ENCODE peak calls at places on chromosomes 6 and 20, in eight cellular contexts. One of them, this sample, is unnamed.

GRCh38 chr20:4483481-4483880 is 238.2 kb upstream of the PRND start:
- DNase-seq in stimulated activated effector memory CD8-positive, alpha-beta T cell treated with anti-CD3 and anti-CD28 coated beads, Interleukin-12 subunit alpha, Interleukin-12 subunit beta, amount 100 ng/mL, for 72 hours: no peak
- DNase-seq in iPS-NIHi11: no peak
- DNase-seq in cardiac fibroblast: peak
- DNase-seq in DMS79: no peak
- DNase-seq in GM10248: no peak
- DNase-seq in NCI-H1105: no peak
- DNase-seq in stimulated activated CD8-positive, alpha-beta memory T cell treated with anti-CD3 and anti-CD28 coated beads, Interleukin-7, amount 100 ng/mL, for 1 hour: no peak
- DNase-seq in this sample: no peak

GRCh38 chr20:17928633-17929311 is 39.8 kb downstream of the SNX5 start:
- DNase-seq in stimulated activated effector memory CD8-positive, alpha-beta T cell treated with anti-CD3 and anti-CD28 coated beads, Interleukin-12 subunit alpha, Interleukin-12 subunit beta, amount 100 ng/mL, for 72 hours: no peak
- DNase-seq in iPS-NIHi11: peak
- DNase-seq in cardiac fibroblast: no peak
- DNase-seq in DMS79: peak
- DNase-seq in GM10248: no peak
- DNase-seq in NCI-H1105: no peak
- DNase-seq in stimulated activated CD8-positive, alpha-beta memory T cell treated with anti-CD3 and anti-CD28 coated beads, Interleukin-7, amount 100 ng/mL, for 1 hour: no peak
- DNase-seq in this sample: no peak

GRCh38 chr6:34457747-34458462 is 8.0 kb upstream of the PACSIN1 start:
- DNase-seq in stimulated activated effector memory CD8-positive, alpha-beta T cell treated with anti-CD3 and anti-CD28 coated beads, Interleukin-12 subunit alpha, Interleukin-12 subunit beta, amount 100 ng/mL, for 72 hours: no peak
- DNase-seq in iPS-NIHi11: no peak
- DNase-seq in cardiac fibroblast: no peak
- DNase-seq in DMS79: no peak
- DNase-seq in GM10248: no peak
- DNase-seq in NCI-H1105: no peak
- DNase-seq in stimulated activated CD8-positive, alpha-beta memory T cell treated with anti-CD3 and anti-CD28 coated beads, Interleukin-7, amount 100 ng/mL, for 1 hour: no peak
- DNase-seq in this sample: no peak

GRCh38 chr20:59063358-59064213 is 21.0 kb upstream of the PRELID3B start:
- DNase-seq in stimulated activated effector memory CD8-positive, alpha-beta T cell treated with anti-CD3 and anti-CD28 coated beads, Interleukin-12 subunit alpha, Interleukin-12 subunit beta, amount 100 ng/mL, for 72 hours: no peak
- DNase-seq in iPS-NIHi11: peak
- DNase-seq in cardiac fibroblast: peak
- DNase-seq in DMS79: no peak
- DNase-seq in GM10248: no peak
- DNase-seq in NCI-H1105: no peak
- DNase-seq in stimulated activated CD8-positive, alpha-beta memory T cell treated with anti-CD3 and anti-CD28 coated beads, Interleukin-7, amount 100 ng/mL, for 1 hour: no peak
- DNase-seq in this sample: no peak

GRCh38 chr6:11209941-11210340 is 22.5 kb downstream of the NEDD9 start:
- DNase-seq in stimulated activated effector memory CD8-positive, alpha-beta T cell treated with anti-CD3 and anti-CD28 coated beads, Interleukin-12 subunit alpha, Interleukin-12 subunit beta, amount 100 ng/mL, for 72 hours: no peak
- DNase-seq in iPS-NIHi11: no peak
- DNase-seq in cardiac fibroblast: peak
- DNase-seq in DMS79: no peak
- DNase-seq in GM10248: no peak
- DNase-seq in NCI-H1105: no peak
- DNase-seq in stimulated activated CD8-positive, alpha-beta memory T cell treated with anti-CD3 and anti-CD28 coated beads, Interleukin-7, amount 100 ng/mL, for 1 hour: no peak
- DNase-seq in this sample: no peak

GRCh38 chr6:144334150-144334708 is 49.1 kb downstream of the UTRN start:
- DNase-seq in stimulated activated effector memory CD8-positive, alpha-beta T cell treated with anti-CD3 and anti-CD28 coated beads, Interleukin-12 subunit alpha, Interleukin-12 subunit beta, amount 100 ng/mL, for 72 hours: peak
- DNase-seq in iPS-NIHi11: no peak
- DNase-seq in cardiac fibroblast: no peak
- DNase-seq in DMS79: no peak
- DNase-seq in GM10248: peak
- DNase-seq in NCI-H1105: peak
- DNase-seq in stimulated activated CD8-positive, alpha-beta memory T cell treated with anti-CD3 and anti-CD28 coated beads, Interleukin-7, amount 100 ng/mL, for 1 hour: peak
- DNase-seq in this sample: no peak

GRCh38 chr6:156087487-156087886 is 631.8 kb upstream of the NOX3 start:
- DNase-seq in stimulated activated effector memory CD8-positive, alpha-beta T cell treated with anti-CD3 and anti-CD28 coated beads, Interleukin-12 subunit alpha, Interleukin-12 subunit beta, amount 100 ng/mL, for 72 hours: no peak
- DNase-seq in iPS-NIHi11: no peak
- DNase-seq in cardiac fibroblast: no peak
- DNase-seq in DMS79: no peak
- DNase-seq in GM10248: no peak
- DNase-seq in NCI-H1105: no peak
- DNase-seq in stimulated activated CD8-positive, alpha-beta memory T cell treated with anti-CD3 and anti-CD28 coated beads, Interleukin-7, amount 100 ng/mL, for 1 hour: no peak
- DNase-seq in this sample: no peak

GRCh38 chr6:96682017-96682416 is 119.1 kb downstream of the FHL5 start:
- DNase-seq in stimulated activated effector memory CD8-positive, alpha-beta T cell treated with anti-CD3 and anti-CD28 coated beads, Interleukin-12 subunit alpha, Interleukin-12 subunit beta, amount 100 ng/mL, for 72 hours: no peak
- DNase-seq in iPS-NIHi11: no peak
- DNase-seq in cardiac fibroblast: no peak
- DNase-seq in DMS79: no peak
- DNase-seq in GM10248: no peak
- DNase-seq in NCI-H1105: no peak
- DNase-seq in stimulated activated CD8-positive, alpha-beta memory T cell treated with anti-CD3 and anti-CD28 coated beads, Interleukin-7, amount 100 ng/mL, for 1 hour: no peak
- DNase-seq in this sample: no peak

GRCh38 chr20:5657190-5657872 is 92.9 kb upstream of the SHLD1 start:
- DNase-seq in stimulated activated effector memory CD8-positive, alpha-beta T cell treated with anti-CD3 and anti-CD28 coated beads, Interleukin-12 subunit alpha, Interleukin-12 subunit beta, amount 100 ng/mL, for 72 hours: no peak
- DNase-seq in iPS-NIHi11: no peak
- DNase-seq in cardiac fibroblast: peak
- DNase-seq in DMS79: peak
- DNase-seq in GM10248: no peak
- DNase-seq in NCI-H1105: no peak
- DNase-seq in stimulated activated CD8-positive, alpha-beta memory T cell treated with anti-CD3 and anti-CD28 coated beads, Interleukin-7, amount 100 ng/mL, for 1 hour: no peak
- DNase-seq in this sample: no peak

GRCh38 chr20:22836877-22837276 is 198.2 kb upstream of the SSTR4 start:
- DNase-seq in stimulated activated effector memory CD8-positive, alpha-beta T cell treated with anti-CD3 and anti-CD28 coated beads, Interleukin-12 subunit alpha, Interleukin-12 subunit beta, amount 100 ng/mL, for 72 hours: no peak
- DNase-seq in iPS-NIHi11: no peak
- DNase-seq in cardiac fibroblast: peak
- DNase-seq in DMS79: no peak
- DNase-seq in GM10248: no peak
- DNase-seq in NCI-H1105: no peak
- DNase-seq in stimulated activated CD8-positive, alpha-beta memory T cell treated with anti-CD3 and anti-CD28 coated beads, Interleukin-7, amount 100 ng/mL, for 1 hour: no peak
- DNase-seq in this sample: no peak

GRCh38 chr6:89197141-89197540 is 20.0 kb downstream of the GABRR1 start:
- DNase-seq in stimulated activated effector memory CD8-positive, alpha-beta T cell treated with anti-CD3 and anti-CD28 coated beads, Interleukin-12 subunit alpha, Interleukin-12 subunit beta, amount 100 ng/mL, for 72 hours: no peak
- DNase-seq in iPS-NIHi11: no peak
- DNase-seq in cardiac fibroblast: no peak
- DNase-seq in DMS79: no peak
- DNase-seq in GM10248: no peak
- DNase-seq in NCI-H1105: no peak
- DNase-seq in stimulated activated CD8-positive, alpha-beta memory T cell treated with anti-CD3 and anti-CD28 coated beads, Interleukin-7, amount 100 ng/mL, for 1 hour: no peak
- DNase-seq in this sample: no peak

GRCh38 chr20:62080249-62080993 is 14.7 kb upstream of the TAF4 start:
- DNase-seq in stimulated activated effector memory CD8-positive, alpha-beta T cell treated with anti-CD3 and anti-CD28 coated beads, Interleukin-12 subunit alpha, Interleukin-12 subunit beta, amount 100 ng/mL, for 72 hours: no peak
- DNase-seq in iPS-NIHi11: no peak
- DNase-seq in cardiac fibroblast: no peak
- DNase-seq in DMS79: peak
- DNase-seq in GM10248: no peak
- DNase-seq in NCI-H1105: no peak
- DNase-seq in stimulated activated CD8-positive, alpha-beta memory T cell treated with anti-CD3 and anti-CD28 coated beads, Interleukin-7, amount 100 ng/mL, for 1 hour: no peak
- DNase-seq in this sample: no peak

GRCh38 chr20:768426-768978 is at the start of gene SLC52A3:
- DNase-seq in stimulated activated effector memory CD8-positive, alpha-beta T cell treated with anti-CD3 and anti-CD28 coated beads, Interleukin-12 subunit alpha, Interleukin-12 subunit beta, amount 100 ng/mL, for 72 hours: no peak
- DNase-seq in iPS-NIHi11: peak
- DNase-seq in cardiac fibroblast: no peak
- DNase-seq in DMS79: no peak
- DNase-seq in GM10248: no peak
- DNase-seq in NCI-H1105: no peak
- DNase-seq in stimulated activated CD8-positive, alpha-beta memory T cell treated with anti-CD3 and anti-CD28 coated beads, Interleukin-7, amount 100 ng/mL, for 1 hour: no peak
- DNase-seq in this sample: no peak

GRCh38 chr6:138944412-138944811 is 43.6 kb downstream of the REPS1 start:
- DNase-seq in stimulated activated effector memory CD8-positive, alpha-beta T cell treated with anti-CD3 and anti-CD28 coated beads, Interleukin-12 subunit alpha, Interleukin-12 subunit beta, amount 100 ng/mL, for 72 hours: no peak
- DNase-seq in iPS-NIHi11: peak
- DNase-seq in cardiac fibroblast: peak
- DNase-seq in DMS79: no peak
- DNase-seq in GM10248: peak
- DNase-seq in NCI-H1105: no peak
- DNase-seq in stimulated activated CD8-positive, alpha-beta memory T cell treated with anti-CD3 and anti-CD28 coated beads, Interleukin-7, amount 100 ng/mL, for 1 hour: no peak
- DNase-seq in this sample: no peak

GRCh38 chr20:57259179-57260021 is 7.0 kb downstream of the BMP7 start:
- DNase-seq in stimulated activated effector memory CD8-positive, alpha-beta T cell treated with anti-CD3 and anti-CD28 coated beads, Interleukin-12 subunit alpha, Interleukin-12 subunit beta, amount 100 ng/mL, for 72 hours: no peak
- DNase-seq in iPS-NIHi11: no peak
- DNase-seq in cardiac fibroblast: no peak
- DNase-seq in DMS79: no peak
- DNase-seq in GM10248: no peak
- DNase-seq in NCI-H1105: peak
- DNase-seq in stimulated activated CD8-positive, alpha-beta memory T cell treated with anti-CD3 and anti-CD28 coated beads, Interleukin-7, amount 100 ng/mL, for 1 hour: no peak
- DNase-seq in this sample: no peak

GRCh38 chr20:35008411-35009342 is 53.0 kb downstream of the MYH7B start:
- DNase-seq in stimulated activated effector memory CD8-positive, alpha-beta T cell treated with anti-CD3 and anti-CD28 coated beads, Interleukin-12 subunit alpha, Interleukin-12 subunit beta, amount 100 ng/mL, for 72 hours: no peak
- DNase-seq in iPS-NIHi11: no peak
- DNase-seq in cardiac fibroblast: no peak
- DNase-seq in DMS79: no peak
- DNase-seq in GM10248: no peak
- DNase-seq in NCI-H1105: no peak
- DNase-seq in stimulated activated CD8-positive, alpha-beta memory T cell treated with anti-CD3 and anti-CD28 coated beads, Interleukin-7, amount 100 ng/mL, for 1 hour: no peak
- DNase-seq in this sample: no peak